ENCODE peak calls at places on chromosomes 5 and 9, in ten cellular contexts. L is anterior cingulate cortex, A is astrocyte of the spinal cord, T is T-helper 1 cell, O is NCI-H1436, J is heart left ventricle, R is cerebellum, G is hypothalamus, K is DMS53, U is heart right ventricle. Q is an unnamed sample.

GRCh38 chr5:150503977-150504620 is 3.8 kb upstream of the NDST1 start:
- DNase-seq in K (peak; percentile 23), O (no peak), J (peak; percentile 62), G (peak; percentile 63), U (peak; percentile 70), A (no peak), L (peak; percentile 91), R (no peak), T (no peak), Q (no peak)

GRCh38 chr9:79257671-79258410 is 313.9 kb upstream of the TLE4 start:
- DNase-seq in L (no peak), J (no peak), O (no peak), K (peak; percentile 1), T (no peak), A (peak; percentile 15), U (no peak), G (no peak), R (no peak), Q (no peak)

GRCh38 chr5:130400091-130400490 is 495.8 kb downstream of the CHSY3 start:
- DNase-seq in J (no peak), A (peak; percentile 68), R (no peak), U (no peak), O (no peak), L (no peak), G (no peak), K (peak; percentile 63), T (no peak), Q (no peak)

GRCh38 chr5:154243736-154244135 is 53.2 kb downstream of the GALNT10 start:
- DNase-seq in R (no peak), A (peak; percentile 49), O (no peak), K (no peak), G (no peak), T (no peak), L (no peak), J (no peak), U (no peak), Q (no peak)

GRCh38 chr9:98774746-98775145 is 21.6 kb downstream of the ANKS6 start:
- DNase-seq in J (no peak), R (no peak), U (no peak), G (no peak), O (no peak), L (no peak), A (no peak), K (peak; percentile 24), T (peak; percentile 11), Q (no peak)

GRCh38 chr5:127386557-127386956 is 96.0 kb downstream of the MEGF10 start:
- DNase-seq in O (no peak), J (no peak), T (no peak), R (no peak), G (no peak), U (no peak), A (peak; percentile 82), K (peak; percentile 46), L (no peak), Q (no peak)

GRCh38 chr5:112923148-112923917 is 1.3 kb upstream of the REEP5 start:
- DNase-seq in K (peak; percentile 7), U (no peak), G (no peak), A (no peak), J (no peak), L (no peak), R (no peak), O (no peak), T (peak; percentile 75), Q (no peak)

GRCh38 chr5:173984218-173984617 is 4.8 kb upstream of the C5orf47 start:
- DNase-seq in T (no peak), L (no peak), G (no peak), O (no peak), R (peak; percentile 66), K (peak; percentile 82), J (no peak), U (no peak), A (peak; percentile 7), Q (peak; percentile 49)

Q was measured in NCI-H526.